ENCODE peak calls at places on chromosomes 3 and 15, in seven cellular contexts. C is left ventricle myocardium inferior, J is neural crest cell, E is transverse colon, R is thoracic aorta, X is fibroblast of the aortic adventitia, N is activated B cell treated with CpG ODN at 0.5 μM for 24 hours. W is an unnamed sample.

GRCh38 chr3:25785826-25786225 is 2.6 kb upstream of the NGLY1 start:
- DNase-seq in C (no peak), J (no peak), E (no peak), R (no peak), X (no peak), N (no peak), W (no peak)

GRCh38 chr15:98530570-98530969 is 117.8 kb upstream of the IGF1R start:
- DNase-seq in C (no peak), J (no peak), E (no peak), R (no peak), X (no peak), N (no peak), W (no peak)

GRCh38 chr15:51191072-51191665 is 96.5 kb upstream of the TNFAIP8L3 start:
- DNase-seq in C (no peak), J (no peak), E (no peak), R (no peak), X (no peak), N (no peak), W (no peak)

GRCh38 chr15:94287794-94288246 is 56.5 kb downstream of the MCTP2 start:
- DNase-seq in C (no peak), J (no peak), E (peak), R (no peak), X (no peak), N (peak), W (no peak)

GRCh38 chr3:184730924-184731323 is 19.1 kb upstream of the MAGEF1 start:
- DNase-seq in C (no peak), J (no peak), E (no peak), R (no peak), X (no peak), N (no peak), W (no peak)

GRCh38 chr3:356947-357346 is 160.4 kb downstream of the CHL1 start:
- DNase-seq in C (peak), J (no peak), E (peak), R (no peak), X (no peak), N (no peak), W (no peak)

GRCh38 chr15:55279746-55280351 is 9.8 kb downstream of the RAB27A start:
- DNase-seq in C (no peak), J (no peak), E (peak), R (no peak), X (peak), N (no peak), W (no peak)

GRCh38 chr3:162332344-162332743 is 835.7 kb downstream of the OTOL1 start:
- DNase-seq in C (no peak), J (no peak), E (no peak), R (no peak), X (no peak), N (no peak), W (no peak)

GRCh38 chr3:119795849-119796248 is 13.9 kb downstream of the NR1I2 start:
- DNase-seq in C (no peak), J (no peak), E (no peak), R (no peak), X (no peak), N (no peak), W (no peak)

GRCh38 chr15:20340331-20340811 is 201.2 kb downstream of the GOLGA6L6 start:
- DNase-seq in C (peak), J (peak), E (no peak), R (no peak), X (no peak), N (peak), W (no peak)

GRCh38 chr15:22780267-22780666 is 6.2 kb upstream of the NIPA1 start:
- DNase-seq in C (no peak), J (no peak), E (no peak), R (no peak), X (peak), N (no peak), W (no peak)

GRCh38 chr3:180000500-180000899 is 36.2 kb downstream of the PEX5L start:
- DNase-seq in C (no peak), J (no peak), E (no peak), R (no peak), X (no peak), N (no peak), W (no peak)

GRCh38 chr3:56314842-56315241 is 153.4 kb downstream of the ERC2 start:
- DNase-seq in C (no peak), J (no peak), E (no peak), R (no peak), X (peak), N (no peak), W (no peak)

GRCh38 chr15:85592148-85592547 is 202.6 kb downstream of the KLHL25 start:
- DNase-seq in C (no peak), J (no peak), E (no peak), R (no peak), X (peak), N (no peak), W (no peak)

GRCh38 chr3:113287111-113287817 is 75.9 kb downstream of the BOC start:
- DNase-seq in C (no peak), J (no peak), E (no peak), R (no peak), X (peak), N (no peak), W (no peak)

GRCh38 chr3:50294492-50295403 is 2.5 kb upstream of the IFRD2 start:
- DNase-seq in C (peak), J (no peak), E (no peak), R (no peak), X (no peak), N (no peak), W (no peak)

GRCh38 chr15:96322401-96323249 is 7.9 kb upstream of the NR2F2 start:
- DNase-seq in C (no peak), J (peak), E (no peak), R (no peak), X (no peak), N (no peak), W (no peak)

GRCh38 chr15:67096536-67097294 is 31.3 kb downstream of the SMAD3 start:
- DNase-seq in C (no peak), J (no peak), E (no peak), R (no peak), X (no peak), N (no peak), W (no peak)

GRCh38 chr15:35305906-35306305 is 220.8 kb upstream of the NANOGP8 start:
- DNase-seq in C (no peak), J (no peak), E (no peak), R (no peak), X (peak), N (no peak), W (no peak)

GRCh38 chr3:118801899-118802298 is 232.7 kb downstream of the IGSF11 start:
- DNase-seq in C (peak), J (no peak), E (no peak), R (no peak), X (no peak), N (no peak), W (no peak)

GRCh38 chr3:194598771-194599557 is 34.3 kb downstream of the TMEM44 start:
- DNase-seq in C (no peak), J (no peak), E (no peak), R (no peak), X (peak), N (no peak), W (no peak)

GRCh38 chr3:61608711-61609110 is 47.3 kb downstream of the PTPRG start:
- DNase-seq in C (no peak), J (no peak), E (no peak), R (no peak), X (no peak), N (no peak), W (peak)

GRCh38 chr3:169497567-169498257 is 165.8 kb downstream of the MECOM start:
- DNase-seq in C (no peak), J (no peak), E (no peak), R (no peak), X (peak), N (no peak), W (no peak)

GRCh38 chr3:80785475-80785874 is 976.0 kb downstream of the GBE1 start:
- DNase-seq in C (no peak), J (no peak), E (no peak), R (no peak), X (no peak), N (no peak), W (no peak)
- TF ChIP-seq CTCF in C (no peak), J (peak), E (no peak), R (no peak), X (no peak), N (no peak), W (peak)

DNA sequence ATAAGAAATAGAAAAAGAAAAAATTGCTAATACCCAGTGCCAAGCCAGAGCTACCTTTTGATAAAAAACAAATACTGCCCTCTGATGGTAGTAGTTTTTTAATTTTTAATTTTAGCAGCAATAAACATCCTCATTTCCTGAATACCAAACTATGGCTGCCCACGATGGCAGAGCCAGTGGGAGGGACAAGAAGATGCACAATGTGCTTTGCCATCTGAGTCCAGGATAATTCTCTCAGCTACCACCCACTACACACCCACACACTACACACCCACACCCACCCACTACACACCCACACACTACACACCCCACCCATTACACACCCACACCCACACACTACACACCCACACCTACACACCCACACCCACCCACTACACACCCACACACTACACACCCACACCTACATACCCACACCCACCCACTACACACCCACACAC is 17.8 kb downstream of the CEP19 start:
- DNase-seq in C (no peak), J (no peak), E (no peak), R (no peak), X (peak), N (no peak), W (no peak)
- TF ChIP-seq CTCF in C (no peak), J (no peak), E (no peak), R (no peak), X (no peak), N (no peak), W (peak)

GRCh38 chr15:39503526-39503925 is 77.4 kb upstream of the THBS1 start:
- DNase-seq in C (no peak), J (no peak), E (no peak), R (no peak), X (no peak), N (no peak), W (no peak)
- TF ChIP-seq CTCF in C (no peak), J (no peak), E (no peak), R (no peak), X (no peak), N (no peak), W (no peak)

DNA sequence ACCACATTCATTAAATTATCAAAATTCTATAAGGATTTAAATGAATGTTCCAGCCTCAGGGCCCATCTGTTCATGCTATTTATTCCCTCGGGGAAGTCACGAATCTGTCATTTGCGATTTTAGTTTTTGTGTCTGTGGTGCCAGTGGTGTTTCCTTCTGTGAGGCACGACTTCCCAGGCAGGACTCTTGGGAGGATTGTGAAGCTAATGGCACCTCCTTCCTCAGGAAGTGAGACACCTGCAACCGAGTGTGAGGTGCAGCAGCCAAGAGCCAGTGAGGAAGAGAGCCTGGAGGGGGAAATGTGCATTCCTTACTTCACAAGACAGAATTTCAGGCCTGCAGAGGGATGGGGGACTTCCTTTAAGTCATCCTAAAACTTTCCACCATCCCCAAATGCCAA is 24.1 kb downstream of the SV2B start:
- DNase-seq in C (no peak), J (no peak), E (no peak), R (no peak), X (no peak), N (no peak), W (no peak)
- TF ChIP-seq CTCF in C (no peak), J (no peak), E (no peak), R (no peak), X (no peak), N (no peak), W (no peak)

GRCh38 chr15:31208804-31209203 is 107.3 kb upstream of the TRPM1 start:
- DNase-seq in C (no peak), J (no peak), E (no peak), R (no peak), X (no peak), N (no peak), W (no peak)
- TF ChIP-seq CTCF in C (no peak), J (no peak), E (no peak), R (no peak), X (no peak), N (no peak), W (no peak)

DNA sequence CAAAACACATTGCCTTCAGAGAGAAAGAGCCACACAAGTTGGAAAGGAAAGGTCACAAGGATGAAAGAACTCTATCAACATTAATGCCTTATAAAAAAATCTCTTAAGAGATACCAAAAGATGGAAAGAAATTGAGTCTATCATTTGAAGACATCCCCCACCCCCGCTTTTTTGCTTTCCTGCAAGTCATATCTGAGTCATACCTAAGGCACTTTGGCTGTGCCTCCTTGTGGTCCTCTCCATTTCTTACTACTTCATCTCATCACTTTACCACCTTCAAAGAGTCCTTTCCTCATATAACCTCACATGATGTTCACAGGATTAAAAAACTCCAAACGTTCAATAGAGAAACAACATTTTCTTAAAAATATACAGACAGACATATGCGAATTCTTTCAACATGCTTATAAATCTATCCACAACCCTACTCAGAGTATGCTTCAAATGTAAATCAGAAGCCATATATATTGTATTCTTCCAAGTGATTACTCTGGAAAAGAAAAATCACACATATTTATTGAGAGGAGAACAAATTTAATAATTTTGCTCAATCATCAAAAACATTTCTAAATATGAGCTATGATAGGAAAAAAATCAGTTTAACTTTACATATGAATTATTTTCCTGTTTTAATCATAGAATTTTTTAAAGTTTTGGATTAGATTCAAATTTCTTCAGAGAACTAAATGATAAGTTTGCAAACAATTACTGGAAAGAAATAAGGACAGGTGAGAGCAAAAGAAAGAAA is 1003.9 kb upstream of the CFAP20DC start:
- DNase-seq in C (no peak), J (no peak), E (no peak), R (no peak), X (no peak), N (no peak), W (no peak)
- TF ChIP-seq CTCF in C (no peak), J (no peak), E (no peak), R (no peak), X (no peak), N (no peak), W (no peak)

GRCh38 chr3:98180311-98180710 is 13.8 kb downstream of the OR5H15 start:
- DNase-seq in C (no peak), J (no peak), E (no peak), R (no peak), X (no peak), N (no peak), W (no peak)
- TF ChIP-seq CTCF in C (no peak), J (no peak), E (no peak), R (no peak), X (no peak), N (no peak), W (no peak)

GRCh38 chr15:64717130-64717529 is 58.3 kb downstream of the RBPMS2 start:
- DNase-seq in C (no peak), J (no peak), E (no peak), R (no peak), X (no peak), N (no peak), W (no peak)
- TF ChIP-seq CTCF in C (no peak), J (no peak), E (no peak), R (no peak), X (no peak), N (no peak), W (no peak)

DNA sequence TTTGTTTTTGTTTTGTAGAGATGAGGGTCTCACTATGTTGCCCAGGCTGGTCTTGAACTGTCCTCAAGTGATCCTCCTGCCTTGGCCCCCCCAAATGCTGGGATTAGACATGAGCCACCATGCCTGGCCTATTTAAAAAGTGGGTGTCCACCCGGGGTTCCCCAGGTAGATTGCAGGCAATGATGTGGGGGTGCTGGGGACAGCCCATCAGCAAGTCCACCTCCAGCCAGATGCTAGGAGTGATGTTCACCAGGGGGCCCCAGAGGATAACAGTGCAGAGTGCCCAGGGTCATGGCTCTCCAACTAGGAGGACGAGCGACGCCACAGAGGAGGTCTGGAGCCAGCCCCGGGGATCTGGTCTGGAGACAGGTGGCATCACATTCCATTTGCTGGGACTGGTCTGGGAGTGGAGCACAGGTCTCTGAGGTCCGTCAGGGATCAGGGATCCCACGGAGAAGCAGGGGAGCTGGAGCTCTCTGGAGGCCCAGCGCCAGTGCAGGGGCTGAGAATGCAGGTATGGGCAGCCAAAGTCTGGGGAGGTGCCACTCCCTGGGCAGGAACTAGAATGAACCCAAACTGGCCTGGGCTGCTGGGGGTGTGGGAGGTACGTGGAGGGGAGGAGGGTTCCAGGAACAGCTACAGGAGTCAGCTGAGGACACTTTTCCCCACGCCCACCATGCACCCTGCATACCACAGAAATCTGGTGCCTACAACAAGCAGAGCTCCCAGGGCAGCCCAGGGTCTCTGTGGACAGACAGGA is 51.2 kb upstream of the PCSK6 start:
- DNase-seq in C (no peak), J (no peak), E (no peak), R (no peak), X (no peak), N (no peak), W (no peak)
- TF ChIP-seq CTCF in C (peak), J (no peak), E (no peak), R (no peak), X (no peak), N (no peak), W (no peak)

GRCh38 chr3:187709155-187709554 is 6.8 kb upstream of the RTP2 start:
- DNase-seq in C (no peak), J (no peak), E (no peak), R (no peak), X (no peak), N (no peak), W (no peak)
- TF ChIP-seq CTCF in C (no peak), J (no peak), E (no peak), R (no peak), X (no peak), N (no peak), W (peak)